ENCODE peak calls at places on chromosomes 12 and 14, in five cellular contexts. I is RWPE2; Z is CD8-positive, alpha-beta T cell; V is right cardiac atrium; T is activated CD8-positive, alpha-beta memory T cell treated with anti-CD3 and anti-CD28 coated beads, Interleukin-2, amount 10 ng/mL, durations not matched to agents 7 days and 5 days. E is an unnamed sample.

GRCh38 chr14:25400607-25401206 is 350.8 kb upstream of the STXBP6 start:
- ATAC-seq in T (no peak), V (no peak), Z (no peak), I (peak; percentile 55), E (peak; percentile 45)

GRCh38 chr12:107779077-107779840 is 4.8 kb downstream of the ASCL4 start:
- ATAC-seq in Z (no peak), T (no peak), V (no peak), I (no peak), E (no peak)

GRCh38 chr12:68622250-68622649 is 11.6 kb downstream of the RAP1B start:
- ATAC-seq in V (peak; percentile 34), Z (no peak), T (no peak), I (no peak), E (peak; percentile 48)

GRCh38 chr14:70718383-70719123 is 76.8 kb downstream of the TTC9 start:
- ATAC-seq in Z (no peak), I (peak; percentile 80), V (no peak), T (no peak), E (peak; percentile 98)

GRCh38 chr14:94481468-94482131 is 5.6 kb upstream of the SERPINA9 start:
- ATAC-seq in V (no peak), T (no peak), Z (no peak), I (no peak), E (no peak)

GRCh38 chr14:91184559-91184958 is 59.9 kb downstream of the GPR68 start:
- ATAC-seq in T (no peak), Z (no peak), V (no peak), I (no peak), E (no peak)

GRCh38 chr12:94969424-94969823 is 34.1 kb downstream of the NDUFA12 start:
- ATAC-seq in I (no peak), V (no peak), Z (no peak), T (no peak), E (no peak)

GRCh38 chr12:133105620-133106019 is 24.5 kb downstream of the ZNF891 start:
- ATAC-seq in V (no peak), Z (no peak), I (no peak), T (no peak), E (no peak)

GRCh38 chr14:99768381-99768780 is 24.8 kb upstream of the EML1 start:
- ATAC-seq in I (no peak), T (no peak), V (no peak), Z (no peak), E (peak; percentile 37)

GRCh38 chr14:69400154-69400553 is 1.7 kb downstream of the SLC39A9 start:
- ATAC-seq in I (no peak), V (no peak), Z (no peak), T (no peak), E (no peak)

GRCh38 chr14:60090864-60091519 is 731 bp upstream of the PCNX4 start:
- ATAC-seq in Z (no peak), T (no peak), V (peak; percentile 50), I (peak; percentile 4), E (no peak)

GRCh38 chr12:131347345-131347714 is 363.6 kb upstream of the SFSWAP start:
- ATAC-seq in I (no peak), V (no peak), T (no peak), Z (no peak), E (no peak)

E was measured in esophagus mucosa.